ENCODE peak calls at places on chromosome 3, in eight cellular contexts. U, C, S, O, Z, I, V and P are unnamed samples.
A peak's percentile ranks its signal among the peaks of the same experiment; 100 is the strongest.

GRCh38 chr3:66478923-66479322 is 21.9 kb downstream of the LRIG1 start:
- DNase-seq in U (no peak), C (no peak), S (no peak), O (no peak), Z (no peak), I (no peak), V (no peak), P (no peak)

GRCh38 chr3:54954516-54954915 is 26.7 kb upstream of the LRTM1 start:
- DNase-seq in U (no peak), C (no peak), S (no peak), O (no peak), Z (no peak), I (no peak), V (no peak), P (no peak)

GRCh38 chr3:133930341-133930933 is 34.8 kb upstream of the RAB6B start:
- DNase-seq in U (no peak), C (no peak), S (no peak), O (no peak), Z (no peak), I (no peak), V (peak; percentile 58), P (no peak)

GRCh38 chr3:87145553-87145952 is 81.6 kb upstream of the CHMP2B start:
- DNase-seq in U (no peak), C (no peak), S (no peak), O (no peak), Z (no peak), I (peak; percentile 4), V (no peak), P (no peak)

GRCh38 chr3:139552632-139553335 is 13.2 kb upstream of the RBP1 start:
- DNase-seq in U (no peak), C (no peak), S (no peak), O (no peak), Z (no peak), I (no peak), V (no peak), P (no peak)

GRCh38 chr3:133209871-133210550 is 171.8 kb downstream of the TMEM108 start:
- DNase-seq in U (no peak), C (no peak), S (no peak), O (no peak), Z (no peak), I (peak; percentile 8), V (no peak), P (no peak)

GRCh38 chr3:39573392-39573791 is 105.9 kb downstream of the MOBP start:
- DNase-seq in U (no peak), C (no peak), S (no peak), O (no peak), Z (no peak), I (no peak), V (no peak), P (no peak)

GRCh38 chr3:176147251-176147650 is 1050.0 kb downstream of the TBL1XR1 start:
- DNase-seq in U (no peak), C (no peak), S (no peak), O (no peak), Z (no peak), I (no peak), V (no peak), P (no peak)

GRCh38 chr3:32276279-32276841 is 37.9 kb downstream of the CMTM8 start:
- DNase-seq in U (no peak), C (no peak), S (no peak), O (no peak), Z (no peak), I (no peak), V (peak; percentile 35), P (no peak)

GRCh38 chr3:16658004-16658932 is 53.0 kb upstream of the DAZL start:
- DNase-seq in U (no peak), C (no peak), S (no peak), O (no peak), Z (no peak), I (no peak), V (no peak), P (no peak)

GRCh38 chr3:37688756-37689155 is 172.9 kb upstream of the CTDSPL start:
- DNase-seq in U (no peak), C (no peak), S (no peak), O (no peak), Z (no peak), I (no peak), V (no peak), P (no peak)

GRCh38 chr3:110243081-110243480 is 828.5 kb upstream of the NECTIN3 start:
- DNase-seq in U (no peak), C (no peak), S (no peak), O (no peak), Z (no peak), I (no peak), V (no peak), P (no peak)

GRCh38 chr3:31423522-31423921 is 109.2 kb upstream of the STT3B start:
- DNase-seq in U (no peak), C (no peak), S (no peak), O (no peak), Z (no peak), I (no peak), V (no peak), P (no peak)

GRCh38 chr3:98695816-98696215 is 67.3 kb upstream of the ST3GAL6 start:
- DNase-seq in U (no peak), C (no peak), S (no peak), O (no peak), Z (no peak), I (no peak), V (no peak), P (no peak)

GRCh38 chr3:110069641-110070538 is 732.5 kb upstream of the DPPA4 start:
- DNase-seq in U (no peak), C (no peak), S (no peak), O (no peak), Z (no peak), I (no peak), V (no peak), P (no peak)

GRCh38 chr3:184773341-184774186 is 38.4 kb upstream of the VPS8 start:
- DNase-seq in U (no peak), C (no peak), S (no peak), O (no peak), Z (peak; percentile 31), I (no peak), V (no peak), P (peak; percentile 72)